ENCODE peak calls at places on chromosomes 12 and 14, in ten cellular contexts. X is AG09309, I is body of pancreas, U is GM20000, T is brain microvascular endothelial cell, W is cardiac muscle cell, G is omental fat pad, K is endothelial cell, H is fibroblast of lung, P is WTC11. C is an unnamed sample.

GRCh38 chr14:93033983-93034670 is 81.6 kb downstream of the ITPK1 start:
- DNase-seq in G (no peak), T (no peak), U (peak), I (no peak), X (no peak), W (peak), P (peak), K (peak), H (no peak), C (peak)

GRCh38 chr12:24172773-24173447 is 223.4 kb upstream of the SOX5 start:
- DNase-seq in G (no peak), X (no peak), H (no peak), K (no peak), W (no peak), I (no peak), P (no peak), T (no peak), U (no peak), C (no peak)

GRCh38 chr14:35114036-35114435 is 7.8 kb downstream of the PPP2R3C start:
- DNase-seq in I (no peak), H (peak), X (no peak), K (no peak), U (no peak), T (no peak), P (no peak), W (no peak), G (no peak), C (no peak)

GRCh38 chr14:61609885-61610284 is 85.4 kb upstream of the HIF1A start:
- DNase-seq in I (no peak), X (no peak), G (no peak), U (no peak), W (no peak), T (no peak), H (peak), K (no peak), P (no peak), C (no peak)

GRCh38 chr12:130870442-130871285 is 1.2 kb upstream of the RAN start:
- DNase-seq in T (peak), X (peak), U (peak), G (peak), K (peak), P (peak), W (peak), H (peak), I (peak), C (peak)

GRCh38 chr14:64605926-64606685 is 56.3 kb downstream of the PPP1R36 start:
- DNase-seq in P (no peak), H (peak), T (no peak), X (no peak), U (no peak), K (no peak), W (no peak), G (no peak), I (no peak), C (no peak)

GRCh38 chr12:104673294-104674062 is 216.7 kb downstream of the CHST11 start:
- DNase-seq in H (no peak), W (peak), K (no peak), U (no peak), T (no peak), G (no peak), X (peak), I (no peak), P (no peak), C (no peak)

GRCh38 chr12:102069707-102070106 is 7.9 kb upstream of the WASHC3 start:
- DNase-seq in I (no peak), G (no peak), U (no peak), W (no peak), H (no peak), K (no peak), X (no peak), P (no peak), T (no peak), C (no peak)

DNA sequence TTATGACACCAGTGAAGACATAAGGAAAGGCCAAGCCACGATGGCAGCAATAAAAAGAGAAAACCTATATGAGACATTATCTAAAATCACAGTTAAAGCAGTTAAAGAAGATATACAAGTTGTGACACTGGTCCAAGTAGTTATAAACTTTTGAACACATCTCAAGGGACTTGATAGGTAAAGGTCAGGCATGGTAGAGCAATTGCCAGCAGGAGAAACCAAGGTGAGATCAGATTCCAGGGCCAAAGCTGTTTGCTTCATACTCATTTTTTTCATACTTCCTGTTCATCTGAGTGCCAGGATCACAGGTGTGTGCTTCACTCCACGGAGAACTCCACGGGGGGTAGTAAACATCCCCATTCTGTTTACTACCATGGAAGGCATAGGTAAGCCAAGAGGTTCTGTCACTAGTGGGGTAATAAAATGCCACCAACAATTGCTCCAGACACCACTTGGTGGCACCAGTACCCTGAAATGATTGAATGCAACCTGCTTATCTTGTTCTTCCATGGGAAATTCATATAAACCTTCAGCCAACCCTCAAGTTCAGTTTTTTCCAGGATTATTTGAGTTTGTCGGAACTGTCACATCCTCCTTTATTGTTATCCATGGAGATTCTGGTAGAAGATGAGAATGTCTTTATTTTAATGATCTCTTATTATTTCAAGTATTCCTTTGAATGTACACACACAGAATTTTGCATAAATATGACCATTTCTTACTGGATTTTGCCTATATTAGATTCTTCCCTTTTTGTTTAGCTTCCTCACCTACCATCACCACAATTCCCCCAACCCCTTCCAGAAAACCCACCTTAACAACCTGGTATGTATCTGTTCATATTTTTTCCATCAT is 59.2 kb upstream of the TSPAN8 start:
- DNase-seq in X (peak), I (peak), W (peak), H (peak), U (no peak), P (peak), G (no peak), K (peak), T (peak), C (no peak)
- TF ChIP-seq CTCF in X (peak), I (peak), W (peak), H (peak), U (peak), P (no peak), G (no peak), K (peak), T (peak), C (no peak)

GRCh38 chr14:49634547-49635334 is at the start of gene DNAAF2:
- DNase-seq in T (peak), X (no peak), H (peak), U (peak), P (peak), K (peak), I (peak), W (peak), G (peak), C (peak)
- TF ChIP-seq CTCF in T (no peak), X (no peak), H (no peak), U (no peak), P (no peak), K (no peak), I (no peak), W (no peak), G (no peak), C (no peak)

GRCh38 chr12:38588618-38589309 is 272.2 kb downstream of the ALG10B start:
- DNase-seq in H (no peak), P (no peak), I (no peak), X (no peak), T (no peak), G (no peak), W (no peak), K (no peak), U (no peak), C (no peak)
- TF ChIP-seq CTCF in H (no peak), P (no peak), I (no peak), X (no peak), T (no peak), G (no peak), W (no peak), K (no peak), U (no peak), C (no peak)

DNA sequence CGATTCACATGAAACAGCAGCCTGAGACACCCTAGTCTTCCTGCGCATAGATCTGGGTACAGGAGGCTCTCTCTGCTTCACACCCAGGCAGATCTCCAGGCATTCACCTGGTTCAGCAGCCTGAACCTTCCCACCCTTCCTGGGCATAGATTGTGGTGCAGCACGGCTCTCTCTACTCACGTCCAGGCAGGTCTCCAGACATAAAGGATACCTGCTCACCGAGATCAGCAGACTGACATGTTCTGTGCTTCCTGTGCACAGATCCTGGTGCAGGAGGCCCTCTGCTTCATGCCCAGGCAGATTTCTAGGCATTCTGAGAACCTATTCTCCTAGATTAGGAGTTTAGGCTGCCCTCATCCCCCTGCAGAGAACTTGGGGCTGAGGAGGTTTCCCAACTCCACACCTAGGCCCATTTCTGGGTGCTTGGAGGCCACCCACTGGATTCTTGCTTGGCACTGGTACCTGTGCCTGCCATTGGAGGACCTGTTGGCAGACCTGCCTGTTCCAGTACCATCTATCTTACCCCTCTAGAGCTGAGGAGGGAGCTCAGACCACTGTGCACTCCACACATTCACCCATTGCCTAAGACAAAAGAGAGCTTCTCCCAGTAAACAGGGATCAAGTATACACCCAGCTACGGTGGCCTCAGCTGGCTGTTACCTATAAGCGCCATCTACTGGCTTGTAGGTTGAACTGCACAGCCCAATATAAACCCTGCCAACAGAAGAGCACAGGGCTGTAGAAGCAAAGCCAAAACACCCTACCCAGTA is 28.0 kb upstream of the GARIN6 start:
- DNase-seq in G (no peak), T (peak), W (peak), I (no peak), K (no peak), U (peak), X (peak), P (peak), H (peak), C (no peak)
- TF ChIP-seq CTCF in G (no peak), T (peak), W (peak), I (no peak), K (peak), U (peak), X (peak), P (peak), H (no peak), C (no peak)

GRCh38 chr14:104226421-104227385 is 88.3 kb downstream of the KIF26A start:
- DNase-seq in T (no peak), W (no peak), I (no peak), U (no peak), G (no peak), K (no peak), X (no peak), H (no peak), P (peak), C (no peak)
- TF ChIP-seq CTCF in T (no peak), W (no peak), I (no peak), U (no peak), G (no peak), K (no peak), X (no peak), H (no peak), P (no peak), C (no peak)

GRCh38 chr14:80695869-80696268 is 245.7 kb downstream of the CEP128 start:
- DNase-seq in H (no peak), X (no peak), T (no peak), P (no peak), U (no peak), K (no peak), G (no peak), I (no peak), W (no peak), C (no peak)

GRCh38 chr14:80692903-80693302 is 248.6 kb downstream of the CEP128 start:
- DNase-seq in T (no peak), X (no peak), P (no peak), U (no peak), G (no peak), H (no peak), K (no peak), W (no peak), I (no peak), C (no peak)
- TF ChIP-seq CTCF in T (no peak), X (no peak), P (no peak), U (no peak), G (no peak), H (no peak), K (no peak), W (no peak), I (no peak), C (no peak)

GRCh38 chr12:5433081-5433839 is 1.4 kb downstream of the NTF3 start:
- DNase-seq in T (no peak), U (no peak), W (peak), I (no peak), G (no peak), H (peak), P (peak), K (no peak), X (no peak), C (no peak)
- TF ChIP-seq CTCF in T (peak), U (no peak), W (no peak), I (no peak), G (no peak), H (no peak), P (no peak), K (no peak), X (peak), C (no peak)

DNA sequence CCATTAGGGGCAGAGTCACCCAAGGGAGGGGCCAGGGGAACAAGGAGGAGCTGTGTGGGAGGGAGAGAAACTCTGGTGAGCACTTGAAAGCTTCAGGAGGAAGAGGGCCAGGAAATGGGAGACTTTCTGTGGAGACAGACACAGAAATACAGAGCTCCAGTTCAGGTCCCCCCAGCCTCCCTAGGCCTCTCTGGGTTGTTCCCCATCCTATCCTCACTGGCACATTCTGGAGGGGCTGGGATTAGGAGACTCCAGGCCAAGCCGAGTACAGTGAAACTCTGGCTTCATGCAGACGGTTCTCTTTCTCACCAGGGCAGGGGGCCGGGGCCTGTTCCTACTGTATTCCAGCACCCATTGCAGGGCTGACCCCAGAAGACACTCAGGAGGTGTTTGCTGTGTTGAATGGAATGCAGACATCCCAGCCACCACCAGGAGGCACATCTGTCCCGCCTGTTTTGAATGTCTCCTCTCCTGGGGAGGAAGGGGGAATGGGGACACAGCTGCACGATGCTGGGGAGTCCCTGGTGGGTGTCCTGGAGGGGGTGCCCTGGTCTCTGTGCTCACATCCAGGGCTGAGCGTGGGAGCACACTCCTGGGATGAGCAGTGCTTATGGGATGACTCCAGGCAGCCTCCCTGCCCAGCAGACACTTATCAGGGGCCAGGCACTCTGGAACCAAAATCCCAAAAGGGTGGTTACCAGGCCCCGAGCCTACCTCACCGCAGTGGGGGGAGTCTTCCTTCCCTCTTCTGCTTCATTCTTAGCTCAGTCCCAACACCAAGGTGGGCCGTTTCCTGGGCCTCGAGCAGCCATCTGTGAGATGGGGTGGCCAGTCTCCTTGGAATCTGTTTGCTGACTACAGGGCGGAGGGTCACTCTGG is 5.5 kb upstream of the KRT84 start:
- DNase-seq in P (peak), X (no peak), U (no peak), K (peak), G (no peak), T (peak), I (no peak), H (no peak), W (peak), C (no peak)
- TF ChIP-seq CTCF in P (peak), X (peak), U (peak), K (peak), G (no peak), T (peak), I (no peak), H (peak), W (peak), C (no peak)

DNA sequence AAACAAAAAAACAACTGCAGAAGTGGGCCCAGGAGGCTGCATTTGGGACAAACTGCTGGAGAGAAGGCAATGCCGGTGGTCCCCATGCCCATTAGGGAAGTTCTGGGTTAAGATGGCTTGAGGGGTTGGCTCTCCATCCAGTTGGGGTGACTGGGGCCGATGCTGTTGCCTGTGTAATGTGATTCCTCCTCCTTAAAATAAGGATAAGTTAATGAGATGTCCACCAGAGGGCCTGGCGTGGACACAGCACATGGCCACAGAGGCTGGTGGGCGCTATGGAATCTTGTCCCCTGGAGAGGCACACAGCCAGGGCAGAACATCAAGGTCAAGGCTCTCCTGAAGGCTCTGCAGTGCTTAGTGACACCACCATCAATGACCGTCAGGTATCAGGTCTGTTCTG is 1.0 kb upstream of the TESC start:
- DNase-seq in I (no peak), U (peak), W (peak), T (no peak), X (no peak), K (no peak), H (no peak), G (no peak), P (peak), C (no peak)
- TF ChIP-seq CTCF in I (peak), U (no peak), W (peak), T (peak), X (peak), K (peak), H (peak), G (no peak), P (no peak), C (no peak)